ENCODE peak calls at places on chromosomes 1 and 21, in nine cellular contexts. One of them, this sample, is unnamed.

GRCh38 chr21:35016071-35016470 is 33.0 kb downstream of the RUNX1 start:
- DNase-seq in smooth muscle cell of the brain vasculature: no peak
- DNase-seq in GM03348: no peak
- DNase-seq in ecto neural progenitor cell: no peak
- DNase-seq in NCI-H146: no peak
- DNase-seq in astrocyte of the spinal cord: no peak
- DNase-seq in Kasumi-1: no peak
- DNase-seq in NCI-H69: no peak
- DNase-seq in hepatocyte: no peak
- DNase-seq in this sample: no peak

GRCh38 chr1:38814444-38814983 is 45.1 kb downstream of the RRAGC start:
- DNase-seq in smooth muscle cell of the brain vasculature: no peak
- DNase-seq in GM03348: no peak
- DNase-seq in ecto neural progenitor cell: no peak
- DNase-seq in NCI-H146: no peak
- DNase-seq in astrocyte of the spinal cord: no peak
- DNase-seq in Kasumi-1: no peak
- DNase-seq in NCI-H69: no peak
- DNase-seq in hepatocyte: no peak
- DNase-seq in this sample: no peak

GRCh38 chr1:240352769-240353168 is 259.2 kb downstream of the GREM2 start:
- DNase-seq in smooth muscle cell of the brain vasculature: no peak
- DNase-seq in GM03348: no peak
- DNase-seq in ecto neural progenitor cell: no peak
- DNase-seq in NCI-H146: no peak
- DNase-seq in astrocyte of the spinal cord: peak
- DNase-seq in Kasumi-1: no peak
- DNase-seq in NCI-H69: no peak
- DNase-seq in hepatocyte: peak
- DNase-seq in this sample: peak

GRCh38 chr1:11355594-11356467 is 82.8 kb downstream of the UBIAD1 start:
- DNase-seq in smooth muscle cell of the brain vasculature: no peak
- DNase-seq in GM03348: no peak
- DNase-seq in ecto neural progenitor cell: peak
- DNase-seq in NCI-H146: peak
- DNase-seq in astrocyte of the spinal cord: no peak
- DNase-seq in Kasumi-1: no peak
- DNase-seq in NCI-H69: peak
- DNase-seq in hepatocyte: no peak
- DNase-seq in this sample: no peak

GRCh38 chr1:157505481-157506272 is 46.6 kb downstream of the FCRL5 start:
- DNase-seq in smooth muscle cell of the brain vasculature: peak
- DNase-seq in GM03348: peak
- DNase-seq in ecto neural progenitor cell: peak
- DNase-seq in NCI-H146: peak
- DNase-seq in astrocyte of the spinal cord: peak
- DNase-seq in Kasumi-1: peak
- DNase-seq in NCI-H69: peak
- DNase-seq in hepatocyte: peak
- DNase-seq in this sample: peak

GRCh38 chr21:35020446-35020845 is 28.7 kb downstream of the RUNX1 start:
- DNase-seq in smooth muscle cell of the brain vasculature: no peak
- DNase-seq in GM03348: no peak
- DNase-seq in ecto neural progenitor cell: no peak
- DNase-seq in NCI-H146: no peak
- DNase-seq in astrocyte of the spinal cord: no peak
- DNase-seq in Kasumi-1: no peak
- DNase-seq in NCI-H69: no peak
- DNase-seq in hepatocyte: no peak
- DNase-seq in this sample: no peak

GRCh38 chr1:185487943-185488342 is 170.9 kb upstream of the IVNS1ABP start:
- DNase-seq in smooth muscle cell of the brain vasculature: no peak
- DNase-seq in GM03348: no peak
- DNase-seq in ecto neural progenitor cell: no peak
- DNase-seq in NCI-H146: no peak
- DNase-seq in astrocyte of the spinal cord: no peak
- DNase-seq in Kasumi-1: no peak
- DNase-seq in NCI-H69: no peak
- DNase-seq in hepatocyte: no peak
- DNase-seq in this sample: no peak

GRCh38 chr1:78617615-78618026 is 2.6 kb upstream of the IFI44L start:
- DNase-seq in smooth muscle cell of the brain vasculature: peak
- DNase-seq in GM03348: peak
- DNase-seq in ecto neural progenitor cell: peak
- DNase-seq in NCI-H146: peak
- DNase-seq in astrocyte of the spinal cord: peak
- DNase-seq in Kasumi-1: peak
- DNase-seq in NCI-H69: peak
- DNase-seq in hepatocyte: peak
- DNase-seq in this sample: peak

GRCh38 chr1:44802306-44803061 is 2.3 kb downstream of the PLK3 start:
- DNase-seq in smooth muscle cell of the brain vasculature: no peak
- DNase-seq in GM03348: no peak
- DNase-seq in ecto neural progenitor cell: peak
- DNase-seq in NCI-H146: no peak
- DNase-seq in astrocyte of the spinal cord: no peak
- DNase-seq in Kasumi-1: no peak
- DNase-seq in NCI-H69: no peak
- DNase-seq in hepatocyte: peak
- DNase-seq in this sample: no peak

This sample was measured in HTR-8/SVneo.